ENCODE peak calls at places on chromosomes 16 and 17, in six cellular contexts. G is mesendoderm, Y is H9, Z is IMR-90, V is neuronal stem cell, R is H1. L is an unnamed sample.

GRCh38 chr16:85908444-85908843 is 9.5 kb downstream of the IRF8 start:
- DNase-seq in G (no peak), Y (no peak), Z (no peak), V (no peak), R (no peak), L (no peak)

GRCh38 chr17:9676742-9677387 is 31.5 kb downstream of the USP43 start:
- DNase-seq in G (peak), Y (no peak), Z (peak), V (no peak), R (no peak), L (peak)

GRCh38 chr17:28258347-28258887 is 60.6 kb upstream of the TMEM97 start:
- DNase-seq in G (no peak), Y (no peak), Z (no peak), V (no peak), R (no peak), L (no peak)

GRCh38 chr17:70332356-70332755 is 163.0 kb downstream of the KCNJ2 start:
- DNase-seq in G (no peak), Y (no peak), Z (no peak), V (no peak), R (no peak), L (no peak)

GRCh38 chr17:21287703-21288449 is 3.4 kb downstream of the MAP2K3 start:
- DNase-seq in G (no peak), Y (no peak), Z (peak), V (no peak), R (no peak), L (peak)

GRCh38 chr17:6011241-6011640 is 58.9 kb upstream of the WSCD1 start:
- DNase-seq in G (no peak), Y (no peak), Z (no peak), V (no peak), R (no peak), L (no peak)

GRCh38 chr17:77769762-77770161 is 188.7 kb upstream of the TNRC6C start:
- DNase-seq in G (no peak), Y (no peak), Z (no peak), V (no peak), R (no peak), L (no peak)

GRCh38 chr17:63405741-63406261 is 40.3 kb downstream of the CYB561 start:
- DNase-seq in G (peak), Y (no peak), Z (peak), V (no peak), R (no peak), L (peak)

GRCh38 chr17:14715531-14715930 is 414.6 kb downstream of the HS3ST3B1 start:
- DNase-seq in G (no peak), Y (no peak), Z (no peak), V (no peak), R (no peak), L (no peak)

GRCh38 chr17:52158450-52159042 is at the start of gene CA10:
- DNase-seq in G (peak), Y (peak), Z (no peak), V (peak), R (peak), L (no peak)

GRCh38 chr16:47979783-47980182 is 176.0 kb downstream of the ABCC12 start:
- DNase-seq in G (no peak), Y (no peak), Z (no peak), V (no peak), R (no peak), L (no peak)

DNA sequence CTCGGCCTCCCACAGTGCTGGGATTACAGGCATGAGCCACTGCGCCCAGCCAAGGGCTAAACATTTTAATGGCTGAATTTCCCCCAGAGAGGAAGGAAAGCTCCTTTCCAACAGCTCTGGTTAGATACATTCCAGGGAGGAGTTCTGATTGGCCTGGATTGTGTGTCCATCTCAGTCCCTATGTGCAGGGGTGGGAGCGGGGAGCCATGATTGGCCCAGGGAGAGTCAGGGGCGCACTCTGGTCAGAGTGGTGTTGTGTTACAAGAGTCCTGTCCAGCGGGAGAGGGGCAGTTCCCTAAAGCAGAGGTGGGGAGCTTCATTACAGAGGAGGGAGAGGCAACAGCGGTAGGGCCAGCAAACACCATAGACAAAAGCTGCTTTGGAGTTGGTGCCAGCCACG is 75.0 kb downstream of the RAP1GAP2 start:
- DNase-seq in G (peak), Y (peak), Z (no peak), V (no peak), R (peak), L (no peak)
- H3K4ac ChIP-seq in G (peak), Y (no peak), Z (no peak), V (no peak), R (no peak), L (no peak)

GRCh38 chr17:54898576-54898975 is 2.1 kb upstream of the TOM1L1 start:
- DNase-seq in G (no peak), Y (no peak), Z (no peak), V (no peak), R (no peak), L (no peak)
- H3K4ac ChIP-seq in G (no peak), Y (no peak), Z (no peak), V (no peak), R (no peak), L (no peak)

GRCh38 chr16:3023415-3023668 is 400 bp downstream of the HCFC1R1 start:
- DNase-seq in G (peak), Y (no peak), Z (peak), V (no peak), R (no peak), L (no peak)
- H3K4ac ChIP-seq in G (no peak), Y (no peak), Z (peak), V (no peak), R (no peak), L (peak)

GRCh38 chr16:49838361-49838638 is 17.6 kb downstream of the ZNF423 start:
- DNase-seq in G (no peak), Y (no peak), Z (no peak), V (no peak), R (no peak), L (no peak)
- H3K4ac ChIP-seq in G (no peak), Y (no peak), Z (no peak), V (no peak), R (peak), L (no peak)

DNA sequence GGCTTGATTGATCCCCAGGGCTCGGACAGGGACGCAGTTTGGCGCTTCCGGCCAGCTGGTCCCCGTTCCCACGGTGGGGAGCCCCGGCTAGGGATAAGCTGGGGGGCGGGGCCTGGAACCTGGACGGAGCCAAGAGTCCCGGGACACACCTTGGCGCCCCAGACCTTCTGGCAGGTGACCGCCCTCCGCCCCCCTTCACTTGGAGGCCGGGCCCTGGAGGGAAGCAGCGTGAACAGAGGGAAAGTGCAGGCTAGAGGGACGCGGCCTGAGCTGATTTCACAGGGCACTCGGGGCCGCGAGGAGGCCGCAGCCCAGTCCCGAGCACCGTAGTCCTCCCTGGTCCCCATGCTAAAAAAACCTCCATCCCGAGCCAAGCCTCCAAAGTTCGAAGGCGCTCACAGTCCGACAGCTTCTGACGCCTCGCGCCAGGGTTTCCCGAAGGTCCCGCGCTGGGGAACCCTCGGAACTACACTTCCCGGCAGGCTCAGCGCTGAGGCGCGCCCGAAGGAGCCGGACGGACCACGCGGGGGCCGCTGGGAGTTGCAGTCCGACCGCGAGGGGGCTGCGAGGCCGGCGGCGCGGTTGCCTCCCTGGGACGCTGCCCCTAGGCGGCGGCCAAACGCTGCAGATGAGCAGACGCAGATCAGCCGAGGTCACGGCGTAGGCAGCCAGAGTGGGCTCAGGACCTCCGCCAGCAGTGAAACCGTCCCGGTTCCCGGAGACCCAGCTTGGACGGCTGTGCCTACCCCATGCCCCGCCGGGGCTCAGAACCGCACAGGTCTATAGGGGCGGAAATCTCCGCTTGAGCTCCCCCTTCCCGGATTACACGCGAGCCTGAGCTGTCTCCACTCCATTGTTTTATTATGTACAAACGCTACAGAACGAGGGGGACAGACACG is at the start of gene TBX6:
- DNase-seq in G (peak), Y (peak), Z (peak), V (peak), R (peak), L (peak)
- H3K4ac ChIP-seq in G (peak), Y (no peak), Z (peak), V (peak), R (peak), L (peak)

L was measured in mesenchymal stem cell.